ENCODE peak calls at places on chromosomes 1 and 21, in four cellular contexts. F is Calu3, O is anterior cingulate cortex, M is uterus. E is an unnamed sample.

GRCh38 chr1:86965012-86965826 is 50.8 kb downstream of the HS2ST1 start:
- DNase-seq in M (no peak), O (no peak), F (peak), E (peak)

GRCh38 chr1:16068356-16069270 is 4.8 kb downstream of the FAM131C start:
- DNase-seq in O (peak), M (no peak), F (no peak), E (no peak)

GRCh38 chr1:2003564-2004131 is at the start of gene CFAP74:
- DNase-seq in F (peak), O (peak), M (no peak), E (peak)

GRCh38 chr1:169012416-169012815 is 94.1 kb upstream of the ATP1B1 start:
- DNase-seq in M (no peak), O (no peak), F (no peak), E (no peak)

GRCh38 chr1:18197299-18197698 is 89.7 kb downstream of the IGSF21 start:
- DNase-seq in O (no peak), M (no peak), F (no peak), E (no peak)

GRCh38 chr1:218467101-218467728 is 122.1 kb downstream of the TGFB2 start:
- DNase-seq in M (no peak), F (no peak), O (no peak), E (no peak)

GRCh38 chr21:39314155-39315027 is 959 bp upstream of the BRWD1 start:
- DNase-seq in F (peak), O (peak), M (peak), E (peak)

GRCh38 chr1:112444269-112444668 is 48.3 kb downstream of the CTTNBP2NL start:
- DNase-seq in F (no peak), O (no peak), M (no peak), E (no peak)

GRCh38 chr1:235169986-235170385 is 8.9 kb upstream of the RBM34 start:
- DNase-seq in O (no peak), F (no peak), M (no peak), E (no peak)

GRCh38 chr1:156707486-156708244 is 2.3 kb upstream of the CRABP2 start:
- DNase-seq in F (no peak), M (peak), O (no peak), E (no peak)

GRCh38 chr1:145710291-145711027 is 3.3 kb upstream of the PDZK1 start:
- DNase-seq in M (no peak), O (no peak), F (no peak), E (no peak)

GRCh38 chr1:36160949-36161485 is 5.1 kb downstream of the MAP7D1 start:
- DNase-seq in O (no peak), F (peak), M (peak), E (peak)